ENCODE peak calls at places on chromosomes 12 and 14, in four cellular contexts. G, T, Z and O are unnamed samples.

GRCh38 chr12:61546296-61546695 is 713.9 kb upstream of the USP15 start:
- DNase-seq in G (no peak), Z (no peak), T (no peak), O (peak)

GRCh38 chr12:9127936-9128663 is 12.4 kb upstream of the A2M start:
- DNase-seq in G (no peak), Z (no peak), T (no peak), O (no peak)

GRCh38 chr12:119715268-119715620 is 47.3 kb downstream of the PRKAB1 start:
- DNase-seq in Z (no peak), G (no peak), T (no peak), O (no peak)

GRCh38 chr12:113432976-113433375 is 10.8 kb downstream of the SDSL start:
- DNase-seq in Z (no peak), T (no peak), G (no peak), O (no peak)

GRCh38 chr12:44465139-44465538 is 411.0 kb downstream of the NELL2 start:
- DNase-seq in Z (no peak), G (no peak), T (no peak), O (no peak)

GRCh38 chr12:76611533-76611932 is 52.0 kb upstream of the OSBPL8 start:
- DNase-seq in T (no peak), Z (no peak), G (peak), O (no peak)

GRCh38 chr12:97572220-97572619 is 109.6 kb downstream of the RMST start:
- DNase-seq in Z (no peak), G (no peak), T (no peak), O (no peak)

GRCh38 chr14:74438351-74438915 is 12.4 kb upstream of the SYNDIG1L start:
- DNase-seq in G (no peak), Z (no peak), T (no peak), O (peak)

GRCh38 chr12:130752692-130753230 is 36.7 kb upstream of the RIMBP2 start:
- DNase-seq in T (no peak), Z (peak), G (no peak), O (peak)

GRCh38 chr14:66476964-66477363 is 9.2 kb upstream of the CCDC196 start:
- DNase-seq in T (no peak), G (no peak), Z (no peak), O (no peak)

GRCh38 chr12:57735952-57736742 is 2.4 kb downstream of the AGAP2 start:
- DNase-seq in T (no peak), G (no peak), Z (peak), O (peak)

GRCh38 chr14:93173943-93174395 is 10.7 kb downstream of the MOAP1 start:
- DNase-seq in Z (no peak), G (no peak), T (no peak), O (no peak)

GRCh38 chr14:56630707-56631106 is 51.1 kb downstream of the TMEM260 start:
- DNase-seq in G (no peak), T (no peak), Z (no peak), O (no peak)

GRCh38 chr12:85280138-85280983 is at the start of gene ALX1:
- DNase-seq in T (no peak), Z (peak), G (no peak), O (peak)

GRCh38 chr12:113862570-113863454 is 103.3 kb downstream of the RBM19 start:
- DNase-seq in T (no peak), Z (no peak), G (peak), O (peak)

GRCh38 chr14:75229576-75229922 is 49.1 kb upstream of the FOS start:
- DNase-seq in Z (no peak), G (no peak), T (no peak), O (no peak)

GRCh38 chr12:117671734-117672133 is 297.1 kb downstream of the KSR2 start:
- DNase-seq in Z (peak), G (no peak), T (no peak), O (peak)

GRCh38 chr12:27345376-27345775 is 12.7 kb downstream of the BMAL2 start:
- DNase-seq in Z (no peak), G (no peak), T (no peak), O (no peak)

GRCh38 chr12:44748950-44749468 is 127.1 kb downstream of the NELL2 start:
- DNase-seq in G (no peak), Z (no peak), T (no peak), O (no peak)

GRCh38 chr14:78598046-78598652 is 428.0 kb downstream of the NRXN3 start:
- DNase-seq in G (peak), T (no peak), Z (peak), O (peak)

GRCh38 chr12:55816876-55817351 is 610 bp downstream of the SARNP start:
- DNase-seq in G (no peak), Z (no peak), T (no peak), O (peak)

GRCh38 chr12:52217223-52217622 is 15.8 kb upstream of the KRT7 start:
- DNase-seq in G (no peak), Z (no peak), T (no peak), O (peak)

GRCh38 chr12:51788876-51789275 is 59.6 kb downstream of the FIGNL2 start:
- DNase-seq in G (no peak), Z (no peak), T (no peak), O (peak)

GRCh38 chr14:105841022-105842009 is 314.9 kb downstream of the TMEM121 start:
- DNase-seq in Z (no peak), G (no peak), T (no peak), O (peak)

GRCh38 chr12:78229491-78230209 is 399.0 kb downstream of the NAV3 start:
- DNase-seq in T (no peak), Z (peak), G (peak), O (peak)

GRCh38 chr12:30437044-30437443 is 258.6 kb downstream of the IPO8 start:
- DNase-seq in G (no peak), T (no peak), Z (no peak), O (no peak)

GRCh38 chr14:69268763-69269162 is 8.8 kb downstream of the GALNT16 start:
- DNase-seq in Z (no peak), T (no peak), G (no peak), O (peak)

GRCh38 chr12:28191018-28191595 is 851 bp downstream of the CCDC91 start:
- DNase-seq in G (peak), Z (no peak), T (no peak), O (no peak)

GRCh38 chr14:73755434-73756014 is 41.3 kb upstream of the PNMA1 start:
- DNase-seq in Z (no peak), T (no peak), G (no peak), O (peak)

GRCh38 chr12:69906411-69907216 is 81.6 kb downstream of the MYRFL start:
- DNase-seq in G (no peak), Z (no peak), T (no peak), O (no peak)